ENCODE peak calls at places on chromosomes 12 and 14, in nine cellular contexts. One of them, this sample, is unnamed.

GRCh38 chr14:49770212-49770817 is 2.4 kb downstream of the KLHDC2 start:
- DNase-seq in AG08395: no peak
- DNase-seq in fibroblast of the conjunctiva: no peak
- DNase-seq in stimulated activated CD4-positive, alpha-beta T cell treated with anti-CD3 and anti-CD28 coated beads, Interleukin-4, amount 100 ng/mL, for 1 hour: no peak
- DNase-seq in activated naive CD4-positive, alpha-beta T cell: no peak
- DNase-seq in ovary: no peak
- DNase-seq in uterus: no peak
- DNase-seq in ACHN: peak; percentile 87
- DNase-seq in activated T-helper 1 cell treated with anti-CD3 and anti-CD28 coated beads, Interleukin-12 subunit alpha, Interleukin-12 subunit beta, Interleukin-2, Interleukin-4 antibody, amounts not matched to agents 30 ng/mL and 10 ng/mL and 1 ng/mL, durations not matched to agents 14 hours and 24 hours and 36 hours: no peak
- DNase-seq in this sample: no peak

GRCh38 chr12:31278445-31279242 is 47.3 kb downstream of the SINHCAF start:
- DNase-seq in activated naive CD4-positive, alpha-beta T cell: no peak
- DNase-seq in uterus: no peak
- DNase-seq in activated T-helper 1 cell treated with anti-CD3 and anti-CD28 coated beads, Interleukin-12 subunit alpha, Interleukin-12 subunit beta, Interleukin-2, Interleukin-4 antibody, amounts not matched to agents 30 ng/mL and 10 ng/mL and 1 ng/mL, durations not matched to agents 14 hours and 24 hours and 36 hours: no peak
- DNase-seq in ACHN: no peak
- DNase-seq in AG08395: no peak
- DNase-seq in stimulated activated CD4-positive, alpha-beta T cell treated with anti-CD3 and anti-CD28 coated beads, Interleukin-4, amount 100 ng/mL, for 1 hour: no peak
- DNase-seq in fibroblast of the conjunctiva: no peak
- DNase-seq in ovary: no peak
- DNase-seq in this sample: no peak

GRCh38 chr14:49959822-49960408 is 67.0 kb downstream of the ARF6 start:
- DNase-seq in fibroblast of the conjunctiva: no peak
- DNase-seq in AG08395: no peak
- DNase-seq in uterus: no peak
- DNase-seq in ACHN: peak; percentile 71
- DNase-seq in activated naive CD4-positive, alpha-beta T cell: no peak
- DNase-seq in ovary: no peak
- DNase-seq in stimulated activated CD4-positive, alpha-beta T cell treated with anti-CD3 and anti-CD28 coated beads, Interleukin-4, amount 100 ng/mL, for 1 hour: no peak
- DNase-seq in activated T-helper 1 cell treated with anti-CD3 and anti-CD28 coated beads, Interleukin-12 subunit alpha, Interleukin-12 subunit beta, Interleukin-2, Interleukin-4 antibody, amounts not matched to agents 30 ng/mL and 10 ng/mL and 1 ng/mL, durations not matched to agents 14 hours and 24 hours and 36 hours: peak; percentile 17
- DNase-seq in this sample: no peak

GRCh38 chr14:92408186-92408585 is 85.2 kb downstream of the SLC24A4 start:
- DNase-seq in fibroblast of the conjunctiva: no peak
- DNase-seq in activated naive CD4-positive, alpha-beta T cell: no peak
- DNase-seq in ACHN: no peak
- DNase-seq in ovary: no peak
- DNase-seq in activated T-helper 1 cell treated with anti-CD3 and anti-CD28 coated beads, Interleukin-12 subunit alpha, Interleukin-12 subunit beta, Interleukin-2, Interleukin-4 antibody, amounts not matched to agents 30 ng/mL and 10 ng/mL and 1 ng/mL, durations not matched to agents 14 hours and 24 hours and 36 hours: no peak
- DNase-seq in stimulated activated CD4-positive, alpha-beta T cell treated with anti-CD3 and anti-CD28 coated beads, Interleukin-4, amount 100 ng/mL, for 1 hour: no peak
- DNase-seq in uterus: no peak
- DNase-seq in AG08395: peak; percentile 68
- DNase-seq in this sample: no peak

GRCh38 chr14:75380656-75381055 is 47.2 kb upstream of the JDP2 start:
- DNase-seq in ovary: peak; percentile 37
- DNase-seq in uterus: no peak
- DNase-seq in fibroblast of the conjunctiva: no peak
- DNase-seq in ACHN: no peak
- DNase-seq in activated naive CD4-positive, alpha-beta T cell: no peak
- DNase-seq in stimulated activated CD4-positive, alpha-beta T cell treated with anti-CD3 and anti-CD28 coated beads, Interleukin-4, amount 100 ng/mL, for 1 hour: no peak
- DNase-seq in activated T-helper 1 cell treated with anti-CD3 and anti-CD28 coated beads, Interleukin-12 subunit alpha, Interleukin-12 subunit beta, Interleukin-2, Interleukin-4 antibody, amounts not matched to agents 30 ng/mL and 10 ng/mL and 1 ng/mL, durations not matched to agents 14 hours and 24 hours and 36 hours: no peak
- DNase-seq in AG08395: no peak
- DNase-seq in this sample: no peak

GRCh38 chr12:6273931-6274687 is 36.4 kb upstream of the PLEKHG6 start:
- DNase-seq in activated naive CD4-positive, alpha-beta T cell: no peak
- DNase-seq in stimulated activated CD4-positive, alpha-beta T cell treated with anti-CD3 and anti-CD28 coated beads, Interleukin-4, amount 100 ng/mL, for 1 hour: no peak
- DNase-seq in activated T-helper 1 cell treated with anti-CD3 and anti-CD28 coated beads, Interleukin-12 subunit alpha, Interleukin-12 subunit beta, Interleukin-2, Interleukin-4 antibody, amounts not matched to agents 30 ng/mL and 10 ng/mL and 1 ng/mL, durations not matched to agents 14 hours and 24 hours and 36 hours: no peak
- DNase-seq in fibroblast of the conjunctiva: no peak
- DNase-seq in AG08395: no peak
- DNase-seq in ovary: no peak
- DNase-seq in ACHN: no peak
- DNase-seq in uterus: no peak
- DNase-seq in this sample: no peak

GRCh38 chr14:26992403-26993115 is 394.7 kb upstream of the NOVA1 start:
- DNase-seq in stimulated activated CD4-positive, alpha-beta T cell treated with anti-CD3 and anti-CD28 coated beads, Interleukin-4, amount 100 ng/mL, for 1 hour: no peak
- DNase-seq in activated naive CD4-positive, alpha-beta T cell: no peak
- DNase-seq in fibroblast of the conjunctiva: no peak
- DNase-seq in activated T-helper 1 cell treated with anti-CD3 and anti-CD28 coated beads, Interleukin-12 subunit alpha, Interleukin-12 subunit beta, Interleukin-2, Interleukin-4 antibody, amounts not matched to agents 30 ng/mL and 10 ng/mL and 1 ng/mL, durations not matched to agents 14 hours and 24 hours and 36 hours: no peak
- DNase-seq in AG08395: no peak
- DNase-seq in ACHN: no peak
- DNase-seq in uterus: no peak
- DNase-seq in ovary: no peak
- DNase-seq in this sample: no peak

GRCh38 chr12:57511588-57512325 is 8.6 kb downstream of the DDIT3 start:
- DNase-seq in ovary: no peak
- DNase-seq in uterus: no peak
- DNase-seq in fibroblast of the conjunctiva: no peak
- DNase-seq in activated T-helper 1 cell treated with anti-CD3 and anti-CD28 coated beads, Interleukin-12 subunit alpha, Interleukin-12 subunit beta, Interleukin-2, Interleukin-4 antibody, amounts not matched to agents 30 ng/mL and 10 ng/mL and 1 ng/mL, durations not matched to agents 14 hours and 24 hours and 36 hours: no peak
- DNase-seq in stimulated activated CD4-positive, alpha-beta T cell treated with anti-CD3 and anti-CD28 coated beads, Interleukin-4, amount 100 ng/mL, for 1 hour: no peak
- DNase-seq in AG08395: no peak
- DNase-seq in activated naive CD4-positive, alpha-beta T cell: no peak
- DNase-seq in ACHN: no peak
- DNase-seq in this sample: no peak

GRCh38 chr14:92759300-92759678 is 10.9 kb upstream of the LGMN start:
- DNase-seq in stimulated activated CD4-positive, alpha-beta T cell treated with anti-CD3 and anti-CD28 coated beads, Interleukin-4, amount 100 ng/mL, for 1 hour: peak; percentile 30
- DNase-seq in ovary: no peak
- DNase-seq in ACHN: peak; percentile 68
- DNase-seq in activated T-helper 1 cell treated with anti-CD3 and anti-CD28 coated beads, Interleukin-12 subunit alpha, Interleukin-12 subunit beta, Interleukin-2, Interleukin-4 antibody, amounts not matched to agents 30 ng/mL and 10 ng/mL and 1 ng/mL, durations not matched to agents 14 hours and 24 hours and 36 hours: no peak
- DNase-seq in fibroblast of the conjunctiva: no peak
- DNase-seq in uterus: no peak
- DNase-seq in AG08395: no peak
- DNase-seq in activated naive CD4-positive, alpha-beta T cell: no peak
- DNase-seq in this sample: no peak

GRCh38 chr12:68815928-68816800 is 8.2 kb downstream of the MDM2 start:
- DNase-seq in activated T-helper 1 cell treated with anti-CD3 and anti-CD28 coated beads, Interleukin-12 subunit alpha, Interleukin-12 subunit beta, Interleukin-2, Interleukin-4 antibody, amounts not matched to agents 30 ng/mL and 10 ng/mL and 1 ng/mL, durations not matched to agents 14 hours and 24 hours and 36 hours: no peak
- DNase-seq in ovary: no peak
- DNase-seq in stimulated activated CD4-positive, alpha-beta T cell treated with anti-CD3 and anti-CD28 coated beads, Interleukin-4, amount 100 ng/mL, for 1 hour: no peak
- DNase-seq in fibroblast of the conjunctiva: no peak
- DNase-seq in activated naive CD4-positive, alpha-beta T cell: no peak
- DNase-seq in AG08395: no peak
- DNase-seq in uterus: no peak
- DNase-seq in ACHN: no peak
- DNase-seq in this sample: no peak

GRCh38 chr14:23600806-23601205 is 22.2 kb upstream of the JPH4 start:
- DNase-seq in AG08395: no peak
- DNase-seq in fibroblast of the conjunctiva: no peak
- DNase-seq in activated T-helper 1 cell treated with anti-CD3 and anti-CD28 coated beads, Interleukin-12 subunit alpha, Interleukin-12 subunit beta, Interleukin-2, Interleukin-4 antibody, amounts not matched to agents 30 ng/mL and 10 ng/mL and 1 ng/mL, durations not matched to agents 14 hours and 24 hours and 36 hours: no peak
- DNase-seq in activated naive CD4-positive, alpha-beta T cell: no peak
- DNase-seq in stimulated activated CD4-positive, alpha-beta T cell treated with anti-CD3 and anti-CD28 coated beads, Interleukin-4, amount 100 ng/mL, for 1 hour: no peak
- DNase-seq in uterus: no peak
- DNase-seq in ovary: no peak
- DNase-seq in ACHN: no peak
- DNase-seq in this sample: no peak

GRCh38 chr12:109134186-109134917 is 18.0 kb downstream of the ACACB start:
- DNase-seq in activated naive CD4-positive, alpha-beta T cell: no peak
- DNase-seq in AG08395: peak; percentile 83
- DNase-seq in uterus: peak; percentile 36
- DNase-seq in ACHN: peak; percentile 34
- DNase-seq in stimulated activated CD4-positive, alpha-beta T cell treated with anti-CD3 and anti-CD28 coated beads, Interleukin-4, amount 100 ng/mL, for 1 hour: no peak
- DNase-seq in fibroblast of the conjunctiva: peak; percentile 84
- DNase-seq in activated T-helper 1 cell treated with anti-CD3 and anti-CD28 coated beads, Interleukin-12 subunit alpha, Interleukin-12 subunit beta, Interleukin-2, Interleukin-4 antibody, amounts not matched to agents 30 ng/mL and 10 ng/mL and 1 ng/mL, durations not matched to agents 14 hours and 24 hours and 36 hours: no peak
- DNase-seq in ovary: no peak
- DNase-seq in this sample: no peak

GRCh38 chr12:115998119-115998633 is 279.3 kb downstream of the MED13L start:
- DNase-seq in activated T-helper 1 cell treated with anti-CD3 and anti-CD28 coated beads, Interleukin-12 subunit alpha, Interleukin-12 subunit beta, Interleukin-2, Interleukin-4 antibody, amounts not matched to agents 30 ng/mL and 10 ng/mL and 1 ng/mL, durations not matched to agents 14 hours and 24 hours and 36 hours: no peak
- DNase-seq in AG08395: peak; percentile 68
- DNase-seq in ovary: no peak
- DNase-seq in ACHN: peak; percentile 64
- DNase-seq in fibroblast of the conjunctiva: peak; percentile 52
- DNase-seq in uterus: no peak
- DNase-seq in stimulated activated CD4-positive, alpha-beta T cell treated with anti-CD3 and anti-CD28 coated beads, Interleukin-4, amount 100 ng/mL, for 1 hour: no peak
- DNase-seq in activated naive CD4-positive, alpha-beta T cell: no peak
- DNase-seq in this sample: no peak

GRCh38 chr14:22850944-22851790 is 14.8 kb downstream of the MMP14 start:
- DNase-seq in ovary: peak; percentile 92
- DNase-seq in AG08395: peak; percentile 86
- DNase-seq in uterus: peak; percentile 94
- DNase-seq in activated naive CD4-positive, alpha-beta T cell: no peak
- DNase-seq in fibroblast of the conjunctiva: peak; percentile 91
- DNase-seq in ACHN: peak; percentile 40
- DNase-seq in stimulated activated CD4-positive, alpha-beta T cell treated with anti-CD3 and anti-CD28 coated beads, Interleukin-4, amount 100 ng/mL, for 1 hour: no peak
- DNase-seq in activated T-helper 1 cell treated with anti-CD3 and anti-CD28 coated beads, Interleukin-12 subunit alpha, Interleukin-12 subunit beta, Interleukin-2, Interleukin-4 antibody, amounts not matched to agents 30 ng/mL and 10 ng/mL and 1 ng/mL, durations not matched to agents 14 hours and 24 hours and 36 hours: peak; percentile 18
- DNase-seq in this sample: peak; percentile 88

GRCh38 chr14:30211326-30211725 is 283.7 kb upstream of the PRKD1 start:
- DNase-seq in fibroblast of the conjunctiva: no peak
- DNase-seq in activated naive CD4-positive, alpha-beta T cell: no peak
- DNase-seq in ovary: no peak
- DNase-seq in stimulated activated CD4-positive, alpha-beta T cell treated with anti-CD3 and anti-CD28 coated beads, Interleukin-4, amount 100 ng/mL, for 1 hour: no peak
- DNase-seq in AG08395: peak; percentile 56
- DNase-seq in uterus: no peak
- DNase-seq in ACHN: no peak
- DNase-seq in activated T-helper 1 cell treated with anti-CD3 and anti-CD28 coated beads, Interleukin-12 subunit alpha, Interleukin-12 subunit beta, Interleukin-2, Interleukin-4 antibody, amounts not matched to agents 30 ng/mL and 10 ng/mL and 1 ng/mL, durations not matched to agents 14 hours and 24 hours and 36 hours: no peak
- DNase-seq in this sample: no peak

GRCh38 chr12:126708492-126708896 is 1558.5 kb upstream of the TMEM132C start:
- DNase-seq in activated T-helper 1 cell treated with anti-CD3 and anti-CD28 coated beads, Interleukin-12 subunit alpha, Interleukin-12 subunit beta, Interleukin-2, Interleukin-4 antibody, amounts not matched to agents 30 ng/mL and 10 ng/mL and 1 ng/mL, durations not matched to agents 14 hours and 24 hours and 36 hours: no peak
- DNase-seq in activated naive CD4-positive, alpha-beta T cell: no peak
- DNase-seq in uterus: no peak
- DNase-seq in ACHN: no peak
- DNase-seq in ovary: no peak
- DNase-seq in AG08395: peak; percentile 25
- DNase-seq in stimulated activated CD4-positive, alpha-beta T cell treated with anti-CD3 and anti-CD28 coated beads, Interleukin-4, amount 100 ng/mL, for 1 hour: no peak
- DNase-seq in fibroblast of the conjunctiva: peak; percentile 55
- DNase-seq in this sample: no peak

GRCh38 chr14:69366761-69367160 is 31.3 kb downstream of the ERH start:
- DNase-seq in activated T-helper 1 cell treated with anti-CD3 and anti-CD28 coated beads, Interleukin-12 subunit alpha, Interleukin-12 subunit beta, Interleukin-2, Interleukin-4 antibody, amounts not matched to agents 30 ng/mL and 10 ng/mL and 1 ng/mL, durations not matched to agents 14 hours and 24 hours and 36 hours: no peak
- DNase-seq in activated naive CD4-positive, alpha-beta T cell: no peak
- DNase-seq in stimulated activated CD4-positive, alpha-beta T cell treated with anti-CD3 and anti-CD28 coated beads, Interleukin-4, amount 100 ng/mL, for 1 hour: no peak
- DNase-seq in ACHN: no peak
- DNase-seq in AG08395: no peak
- DNase-seq in uterus: no peak
- DNase-seq in fibroblast of the conjunctiva: no peak
- DNase-seq in ovary: no peak
- DNase-seq in this sample: no peak

GRCh38 chr14:80584638-80585505 is 356.7 kb downstream of the CEP128 start:
- DNase-seq in stimulated activated CD4-positive, alpha-beta T cell treated with anti-CD3 and anti-CD28 coated beads, Interleukin-4, amount 100 ng/mL, for 1 hour: no peak
- DNase-seq in activated naive CD4-positive, alpha-beta T cell: no peak
- DNase-seq in uterus: no peak
- DNase-seq in AG08395: no peak
- DNase-seq in activated T-helper 1 cell treated with anti-CD3 and anti-CD28 coated beads, Interleukin-12 subunit alpha, Interleukin-12 subunit beta, Interleukin-2, Interleukin-4 antibody, amounts not matched to agents 30 ng/mL and 10 ng/mL and 1 ng/mL, durations not matched to agents 14 hours and 24 hours and 36 hours: no peak
- DNase-seq in ACHN: no peak
- DNase-seq in ovary: no peak
- DNase-seq in fibroblast of the conjunctiva: no peak
- DNase-seq in this sample: no peak

GRCh38 chr14:61493239-61493638 is 171.9 kb downstream of the PRKCH start:
- DNase-seq in uterus: no peak
- DNase-seq in stimulated activated CD4-positive, alpha-beta T cell treated with anti-CD3 and anti-CD28 coated beads, Interleukin-4, amount 100 ng/mL, for 1 hour: no peak
- DNase-seq in activated T-helper 1 cell treated with anti-CD3 and anti-CD28 coated beads, Interleukin-12 subunit alpha, Interleukin-12 subunit beta, Interleukin-2, Interleukin-4 antibody, amounts not matched to agents 30 ng/mL and 10 ng/mL and 1 ng/mL, durations not matched to agents 14 hours and 24 hours and 36 hours: no peak
- DNase-seq in fibroblast of the conjunctiva: peak; percentile 71
- DNase-seq in ovary: no peak
- DNase-seq in AG08395: peak; percentile 89
- DNase-seq in ACHN: peak; percentile 85
- DNase-seq in activated naive CD4-positive, alpha-beta T cell: no peak
- DNase-seq in this sample: no peak

GRCh38 chr12:27595231-27595642 is 71.2 kb downstream of the PPFIBP1 start:
- DNase-seq in activated T-helper 1 cell treated with anti-CD3 and anti-CD28 coated beads, Interleukin-12 subunit alpha, Interleukin-12 subunit beta, Interleukin-2, Interleukin-4 antibody, amounts not matched to agents 30 ng/mL and 10 ng/mL and 1 ng/mL, durations not matched to agents 14 hours and 24 hours and 36 hours: no peak
- DNase-seq in ACHN: peak; percentile 71
- DNase-seq in stimulated activated CD4-positive, alpha-beta T cell treated with anti-CD3 and anti-CD28 coated beads, Interleukin-4, amount 100 ng/mL, for 1 hour: no peak
- DNase-seq in activated naive CD4-positive, alpha-beta T cell: no peak
- DNase-seq in ovary: peak; percentile 56
- DNase-seq in AG08395: peak; percentile 68
- DNase-seq in fibroblast of the conjunctiva: peak; percentile 82
- DNase-seq in uterus: peak; percentile 45
- DNase-seq in this sample: no peak

GRCh38 chr12:108232565-108232964 is 103.5 kb downstream of the WSCD2 start:
- DNase-seq in activated T-helper 1 cell treated with anti-CD3 and anti-CD28 coated beads, Interleukin-12 subunit alpha, Interleukin-12 subunit beta, Interleukin-2, Interleukin-4 antibody, amounts not matched to agents 30 ng/mL and 10 ng/mL and 1 ng/mL, durations not matched to agents 14 hours and 24 hours and 36 hours: no peak
- DNase-seq in uterus: no peak
- DNase-seq in ACHN: no peak
- DNase-seq in activated naive CD4-positive, alpha-beta T cell: no peak
- DNase-seq in AG08395: no peak
- DNase-seq in ovary: no peak
- DNase-seq in stimulated activated CD4-positive, alpha-beta T cell treated with anti-CD3 and anti-CD28 coated beads, Interleukin-4, amount 100 ng/mL, for 1 hour: no peak
- DNase-seq in fibroblast of the conjunctiva: no peak
- DNase-seq in this sample: peak; percentile 18

GRCh38 chr12:130761537-130762318 is 45.6 kb upstream of the RIMBP2 start:
- DNase-seq in fibroblast of the conjunctiva: peak; percentile 30
- DNase-seq in ACHN: peak; percentile 66
- DNase-seq in uterus: peak; percentile 32
- DNase-seq in ovary: peak; percentile 41
- DNase-seq in stimulated activated CD4-positive, alpha-beta T cell treated with anti-CD3 and anti-CD28 coated beads, Interleukin-4, amount 100 ng/mL, for 1 hour: peak; percentile 68
- DNase-seq in activated T-helper 1 cell treated with anti-CD3 and anti-CD28 coated beads, Interleukin-12 subunit alpha, Interleukin-12 subunit beta, Interleukin-2, Interleukin-4 antibody, amounts not matched to agents 30 ng/mL and 10 ng/mL and 1 ng/mL, durations not matched to agents 14 hours and 24 hours and 36 hours: peak; percentile 22
- DNase-seq in activated naive CD4-positive, alpha-beta T cell: peak; percentile 16
- DNase-seq in AG08395: peak; percentile 82
- DNase-seq in this sample: no peak

GRCh38 chr12:15244341-15244740 is 23.1 kb upstream of the RERG start:
- DNase-seq in ovary: no peak
- DNase-seq in activated naive CD4-positive, alpha-beta T cell: no peak
- DNase-seq in uterus: no peak
- DNase-seq in activated T-helper 1 cell treated with anti-CD3 and anti-CD28 coated beads, Interleukin-12 subunit alpha, Interleukin-12 subunit beta, Interleukin-2, Interleukin-4 antibody, amounts not matched to agents 30 ng/mL and 10 ng/mL and 1 ng/mL, durations not matched to agents 14 hours and 24 hours and 36 hours: no peak
- DNase-seq in ACHN: no peak
- DNase-seq in stimulated activated CD4-positive, alpha-beta T cell treated with anti-CD3 and anti-CD28 coated beads, Interleukin-4, amount 100 ng/mL, for 1 hour: no peak
- DNase-seq in fibroblast of the conjunctiva: no peak
- DNase-seq in AG08395: no peak
- DNase-seq in this sample: no peak

GRCh38 chr12:91523831-91524230 is 341.2 kb upstream of the DCN start:
- DNase-seq in ovary: no peak
- DNase-seq in fibroblast of the conjunctiva: no peak
- DNase-seq in AG08395: no peak
- DNase-seq in uterus: no peak
- DNase-seq in stimulated activated CD4-positive, alpha-beta T cell treated with anti-CD3 and anti-CD28 coated beads, Interleukin-4, amount 100 ng/mL, for 1 hour: no peak
- DNase-seq in activated naive CD4-positive, alpha-beta T cell: no peak
- DNase-seq in ACHN: no peak
- DNase-seq in activated T-helper 1 cell treated with anti-CD3 and anti-CD28 coated beads, Interleukin-12 subunit alpha, Interleukin-12 subunit beta, Interleukin-2, Interleukin-4 antibody, amounts not matched to agents 30 ng/mL and 10 ng/mL and 1 ng/mL, durations not matched to agents 14 hours and 24 hours and 36 hours: no peak
- DNase-seq in this sample: no peak

GRCh38 chr12:5204271-5204670 is 160.6 kb downstream of the KCNA5 start:
- DNase-seq in ACHN: no peak
- DNase-seq in uterus: no peak
- DNase-seq in stimulated activated CD4-positive, alpha-beta T cell treated with anti-CD3 and anti-CD28 coated beads, Interleukin-4, amount 100 ng/mL, for 1 hour: no peak
- DNase-seq in activated T-helper 1 cell treated with anti-CD3 and anti-CD28 coated beads, Interleukin-12 subunit alpha, Interleukin-12 subunit beta, Interleukin-2, Interleukin-4 antibody, amounts not matched to agents 30 ng/mL and 10 ng/mL and 1 ng/mL, durations not matched to agents 14 hours and 24 hours and 36 hours: no peak
- DNase-seq in fibroblast of the conjunctiva: no peak
- DNase-seq in activated naive CD4-positive, alpha-beta T cell: no peak
- DNase-seq in ovary: no peak
- DNase-seq in AG08395: no peak
- DNase-seq in this sample: no peak

GRCh38 chr14:69360438-69361108 is 37.5 kb downstream of the ERH start:
- DNase-seq in ACHN: no peak
- DNase-seq in activated T-helper 1 cell treated with anti-CD3 and anti-CD28 coated beads, Interleukin-12 subunit alpha, Interleukin-12 subunit beta, Interleukin-2, Interleukin-4 antibody, amounts not matched to agents 30 ng/mL and 10 ng/mL and 1 ng/mL, durations not matched to agents 14 hours and 24 hours and 36 hours: no peak
- DNase-seq in fibroblast of the conjunctiva: no peak
- DNase-seq in AG08395: no peak
- DNase-seq in uterus: no peak
- DNase-seq in stimulated activated CD4-positive, alpha-beta T cell treated with anti-CD3 and anti-CD28 coated beads, Interleukin-4, amount 100 ng/mL, for 1 hour: no peak
- DNase-seq in activated naive CD4-positive, alpha-beta T cell: no peak
- DNase-seq in ovary: no peak
- DNase-seq in this sample: no peak

GRCh38 chr12:62955678-62956077 is 20.7 kb upstream of the PPM1H start:
- DNase-seq in uterus: no peak
- DNase-seq in activated T-helper 1 cell treated with anti-CD3 and anti-CD28 coated beads, Interleukin-12 subunit alpha, Interleukin-12 subunit beta, Interleukin-2, Interleukin-4 antibody, amounts not matched to agents 30 ng/mL and 10 ng/mL and 1 ng/mL, durations not matched to agents 14 hours and 24 hours and 36 hours: no peak
- DNase-seq in ACHN: no peak
- DNase-seq in AG08395: no peak
- DNase-seq in ovary: no peak
- DNase-seq in activated naive CD4-positive, alpha-beta T cell: no peak
- DNase-seq in fibroblast of the conjunctiva: no peak
- DNase-seq in stimulated activated CD4-positive, alpha-beta T cell treated with anti-CD3 and anti-CD28 coated beads, Interleukin-4, amount 100 ng/mL, for 1 hour: no peak
- DNase-seq in this sample: no peak

This sample was measured in breast epithelium.